ENCODE peak calls at places on chromosomes 3 and 15, in seven cellular contexts. R, K, U, Z, M, C and S are unnamed samples.

GRCh38 chr3:71504250-71505036 is 79.1 kb downstream of the FOXP1 start:
- DNase-seq in C (peak), Z (no peak), M (peak), K (no peak), R (peak), U (no peak), S (peak)

GRCh38 chr15:98850991-98851776 is 156.4 kb downstream of the PGPEP1L start:
- DNase-seq in Z (peak), K (peak), C (peak), R (peak), U (peak), M (peak), S (peak)

GRCh38 chr3:110307065-110307809 is 764.4 kb upstream of the NECTIN3 start:
- DNase-seq in M (no peak), K (no peak), U (no peak), C (no peak), Z (no peak), R (no peak), S (no peak)

GRCh38 chr15:38304486-38304885 is 51.9 kb downstream of the SPRED1 start:
- DNase-seq in M (no peak), R (no peak), K (no peak), C (no peak), U (no peak), Z (no peak), S (no peak)

GRCh38 chr15:62779041-62779810 is 263.3 kb upstream of the TPM1 start:
- DNase-seq in K (peak), R (no peak), U (no peak), M (peak), Z (no peak), C (no peak), S (peak)

GRCh38 chr15:70466305-70466704 is 297.1 kb downstream of the UACA start:
- DNase-seq in M (no peak), K (no peak), C (no peak), Z (no peak), U (no peak), R (no peak), S (no peak)

GRCh38 chr3:169594402-169594801 is 69.1 kb downstream of the MECOM start:
- DNase-seq in Z (no peak), R (no peak), K (no peak), M (no peak), C (no peak), U (no peak), S (no peak)

GRCh38 chr3:64190517-64191515 is 34.5 kb downstream of the PRICKLE2 start:
- DNase-seq in U (no peak), R (no peak), M (peak), C (peak), Z (no peak), K (no peak), S (peak)

GRCh38 chr3:43222594-43222993 is 63.7 kb upstream of the SNRK start:
- DNase-seq in C (no peak), Z (no peak), R (peak), U (no peak), M (no peak), K (no peak), S (no peak)

GRCh38 chr3:28376424-28376823 is 27.8 kb upstream of the AZI2 start:
- DNase-seq in R (no peak), M (no peak), C (peak), U (no peak), Z (no peak), K (no peak), S (no peak)

GRCh38 chr3:41293169-41293681 is 93.9 kb downstream of the CTNNB1 start:
- DNase-seq in U (no peak), K (no peak), Z (no peak), C (no peak), M (no peak), R (no peak), S (no peak)

GRCh38 chr3:41295740-41296139 is 96.4 kb downstream of the CTNNB1 start:
- DNase-seq in R (no peak), M (no peak), U (no peak), K (no peak), Z (no peak), C (no peak), S (no peak)

GRCh38 chr3:41297750-41298149 is 98.4 kb downstream of the CTNNB1 start:
- DNase-seq in M (no peak), Z (no peak), K (no peak), C (no peak), U (no peak), R (no peak), S (no peak)

GRCh38 chr3:41299036-41299435 is 99.7 kb downstream of the CTNNB1 start:
- DNase-seq in R (no peak), C (no peak), M (no peak), K (no peak), U (no peak), Z (no peak), S (no peak)

GRCh38 chr3:41296556-41296955 is 97.3 kb downstream of the CTNNB1 start:
- DNase-seq in U (no peak), C (no peak), M (no peak), Z (no peak), R (no peak), K (no peak), S (no peak)
- H3K27ac ChIP-seq in U (no peak), C (no peak), M (no peak), Z (no peak), R (no peak), K (no peak), S (no peak)

GRCh38 chr3:69009559-69010410 is 3.7 kb downstream of the EOGT start:
- DNase-seq in K (peak), U (no peak), C (no peak), R (no peak), Z (no peak), M (no peak), S (peak)
- H3K27ac ChIP-seq in K (peak), U (peak), C (no peak), R (no peak), Z (no peak), M (no peak), S (peak)

DNA sequence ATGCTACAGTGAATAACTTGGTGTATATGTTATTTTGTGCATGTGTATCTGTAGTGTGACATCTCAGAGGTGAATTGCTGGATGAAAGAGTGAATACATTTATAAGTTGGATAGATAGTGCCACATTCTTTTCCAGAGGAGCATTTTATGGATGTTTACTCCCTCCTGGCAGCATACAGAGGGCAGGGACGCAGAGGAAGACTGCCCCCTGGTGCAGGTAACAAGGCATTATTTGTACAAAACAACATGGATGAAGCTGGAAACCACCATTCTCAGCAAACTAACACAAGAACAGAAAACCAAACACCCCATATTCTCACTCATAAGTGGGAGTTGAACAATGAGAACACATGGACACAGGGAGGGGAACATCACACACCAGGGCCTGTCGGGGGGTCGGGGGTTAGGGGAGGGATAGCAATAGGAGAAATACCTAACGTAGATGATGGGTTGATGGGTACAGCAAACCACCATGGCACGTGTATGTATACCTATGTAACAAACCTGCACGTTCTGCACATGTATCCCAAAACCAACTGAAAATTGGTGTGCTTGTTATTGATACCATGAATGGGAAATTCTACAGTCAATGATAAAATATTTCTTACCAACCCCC is 57.9 kb upstream of the CTXND1 start:
- DNase-seq in U (no peak), K (no peak), Z (no peak), C (peak), R (no peak), M (peak), S (no peak)
- H3K27ac ChIP-seq in U (no peak), K (no peak), Z (no peak), C (no peak), R (no peak), M (no peak), S (no peak)

DNA sequence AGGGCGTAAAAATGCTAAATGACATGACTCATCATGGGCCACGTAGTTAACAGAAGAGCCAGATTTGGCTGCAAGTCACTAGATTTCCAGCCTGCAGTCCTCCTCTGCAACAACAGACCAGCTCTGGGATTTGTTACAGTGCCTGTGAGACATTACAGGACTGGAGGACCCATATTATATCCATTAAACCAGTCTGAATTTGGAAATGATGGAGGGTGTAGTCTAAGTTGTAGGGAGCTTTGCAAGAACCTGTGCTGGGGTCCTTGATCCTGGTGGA is 10.8 kb downstream of the ZNF774 start:
- DNase-seq in R (no peak), Z (no peak), U (no peak), M (no peak), C (peak), K (no peak), S (no peak)
- H3K27ac ChIP-seq in R (no peak), Z (no peak), U (peak), M (peak), C (peak), K (no peak), S (peak)

GRCh38 chr3:167749728-167750127 is 14.2 kb downstream of the SERPINI1 start:
- DNase-seq in C (no peak), U (no peak), K (no peak), M (no peak), Z (no peak), R (no peak), S (no peak)
- H3K27ac ChIP-seq in C (no peak), U (no peak), K (no peak), M (no peak), Z (no peak), R (no peak), S (no peak)

DNA sequence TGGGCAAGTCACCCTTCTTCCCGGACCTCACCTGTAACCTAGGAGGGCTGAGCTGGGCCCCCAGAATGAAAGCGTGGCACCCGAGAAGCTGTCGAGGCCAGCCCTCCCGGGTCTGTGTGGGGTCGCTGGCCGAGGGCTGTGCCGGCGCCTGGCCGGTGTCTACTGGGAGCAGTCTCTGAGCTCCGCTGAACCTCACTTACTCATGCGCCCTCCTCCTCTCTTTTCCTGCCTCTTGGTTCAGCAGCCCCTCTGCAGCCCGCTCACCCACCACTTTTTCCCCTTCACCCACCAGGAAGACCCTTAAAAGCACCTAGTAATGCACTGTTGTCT is 419 bp downstream of the HYKK start:
- DNase-seq in C (no peak), K (no peak), R (no peak), U (no peak), M (no peak), Z (no peak), S (no peak)
- H3K27ac ChIP-seq in C (peak), K (peak), R (peak), U (peak), M (peak), Z (peak), S (no peak)